ENCODE peak calls at places on chromosomes 4 and X, in five cellular contexts. W is HCT116, B is GM23248, V is MM.1S, L is SK-N-SH. C is an unnamed sample. For H3K4me1, the result is how much of the 10 kb centered on the place peaks cover.

GRCh38 chr4:24747234-24747975 is 48.0 kb upstream of the SOD3 start:
- DNase-seq in V (no peak), L (no peak), B (peak), W (no peak), C (no peak)

GRCh38 chr4:26088433-26088928 is 174.5 kb downstream of the SMIM20 start:
- DNase-seq in B (peak), L (no peak), V (no peak), W (no peak), C (no peak)

GRCh38 chrX:147917700-147918694 is 6.3 kb downstream of the FMR1 start:
- DNase-seq in W (no peak), B (peak), L (no peak), V (no peak), C (no peak)

GRCh38 chr4:66574145-66574978 is 904.1 kb upstream of the EPHA5 start:
- DNase-seq in W (no peak), L (no peak), V (no peak), B (no peak), C (no peak)

GRCh38 chr4:113869743-113870375 is 108.3 kb upstream of the CAMK2D start:
- DNase-seq in V (peak), W (peak), B (peak), L (no peak), C (peak)

GRCh38 chr4:158729716-158730559 is 6.7 kb upstream of the PPID start:
- DNase-seq in L (peak), V (peak), W (peak), B (peak), C (peak)

GRCh38 chrX:32268207-32268606 is 943.1 kb downstream of the DMD start:
- DNase-seq in L (no peak), V (no peak), W (no peak), B (no peak), C (no peak)

GRCh38 chrX:10189317-10190268 is 32.8 kb downstream of the CLCN4 start:
- DNase-seq in W (peak), B (peak), V (peak), L (peak), C (peak)

GRCh38 chr4:80279751-80280150 is 13.3 kb downstream of the FGF5 start:
- DNase-seq in L (no peak), W (no peak), V (no peak), B (no peak), C (no peak)

GRCh38 chr4:25843340-25844097 is 19.3 kb downstream of the SEL1L3 start:
- DNase-seq in V (peak), B (peak), L (no peak), W (no peak), C (no peak)

GRCh38 chr4:151921811-151922210 is 161.0 kb upstream of the GATB start:
- DNase-seq in B (peak), W (no peak), L (no peak), V (no peak), C (no peak)

GRCh38 chr4:132572210-132572609 is 576.9 kb upstream of the PCDH10 start:
- DNase-seq in L (no peak), W (no peak), B (no peak), V (no peak), C (no peak)

GRCh38 chr4:91636083-91636482 is 667.7 kb upstream of the GRID2 start:
- DNase-seq in W (no peak), V (no peak), B (no peak), L (no peak), C (no peak)

GRCh38 chr4:113394730-113395530 is 345.5 kb downstream of the ANK2 start:
- DNase-seq in W (peak), B (peak), V (peak), L (peak), C (peak)

GRCh38 chr4:174204194-174204831 is 79.2 kb downstream of the FBXO8 start:
- DNase-seq in W (no peak), V (no peak), B (no peak), L (peak), C (no peak)

GRCh38 chr4:60129740-60130139 is 1070.4 kb upstream of the ADGRL3 start:
- DNase-seq in L (no peak), W (no peak), V (no peak), B (no peak), C (no peak)

GRCh38 chr4:2931765-2932560 is 31.2 kb downstream of the NOP14 start:
- DNase-seq in W (no peak), B (no peak), V (no peak), L (no peak), C (peak)

GRCh38 chr4:72467633-72468032 is 101.4 kb downstream of the ADAMTS3 start:
- DNase-seq in W (no peak), B (no peak), L (no peak), V (no peak), C (no peak)

GRCh38 chr4:1017211-1017610 is 5.8 kb downstream of the FGFRL1 start:
- DNase-seq in V (no peak), W (no peak), L (no peak), B (no peak), C (no peak)

GRCh38 chr4:1014395-1015167 is 3.2 kb downstream of the FGFRL1 start:
- DNase-seq in W (no peak), L (no peak), B (no peak), V (no peak), C (no peak)

GRCh38 chr4:1015746-1016145 is 4.3 kb downstream of the FGFRL1 start:
- DNase-seq in W (no peak), B (no peak), L (no peak), V (no peak), C (no peak)

GRCh38 chr4:1013225-1014073 is 2.0 kb downstream of the FGFRL1 start:
- DNase-seq in B (no peak), W (no peak), L (no peak), V (no peak), C (no peak)

DNA sequence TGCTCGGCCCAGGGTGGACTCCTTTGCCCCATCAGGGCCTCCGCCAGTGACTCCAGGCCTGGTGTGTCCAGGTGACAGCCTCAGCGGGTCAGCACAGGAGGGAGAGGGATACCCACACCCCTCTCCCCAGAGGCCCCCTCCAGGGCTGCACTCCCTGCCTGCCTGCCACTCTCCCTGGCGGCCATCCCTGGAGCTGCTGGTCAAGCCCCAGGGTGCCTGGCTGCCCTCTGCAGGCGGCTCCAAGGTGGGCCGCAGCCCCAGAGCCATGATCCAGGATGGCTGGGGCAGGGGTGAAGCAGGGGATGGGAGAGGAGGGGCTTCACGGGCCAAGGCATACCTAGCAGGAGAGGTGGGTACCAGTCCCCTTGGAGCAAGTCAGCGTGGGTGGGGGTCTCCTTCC is 3.8 kb downstream of the FGFRL1 start:
- DNase-seq in V (no peak), W (no peak), B (no peak), L (no peak), C (no peak)
- H3K4me1 ChIP-seq in V (under half), W (under half), B (under half), L (under half), C (under half)

GRCh38 chrX:115642895-115643530 is 82.0 kb downstream of the PLS3 start:
- DNase-seq in W (peak), L (peak), V (peak), B (peak), C (peak)
- TF ChIP-seq EZH2phosphoT487 in W (no peak), L (no peak), V (no peak), B (no peak), C (no peak)

GRCh38 chr4:142549248-142549647 is 296.9 kb downstream of the INPP4B start:
- DNase-seq in B (no peak), V (no peak), W (no peak), L (no peak), C (no peak)

GRCh38 chr4:142551513-142552280 is 294.4 kb downstream of the INPP4B start:
- DNase-seq in W (no peak), L (no peak), V (no peak), B (no peak), C (no peak)

GRCh38 chr4:142548491-142548890 is 297.6 kb downstream of the INPP4B start:
- DNase-seq in V (no peak), B (peak), W (no peak), L (no peak), C (no peak)

GRCh38 chr4:142549726-142550463 is 296.2 kb downstream of the INPP4B start:
- DNase-seq in B (peak), V (no peak), W (peak), L (no peak), C (no peak)

GRCh38 chr4:142550955-142551354 is 295.1 kb downstream of the INPP4B start:
- DNase-seq in B (peak), W (peak), V (no peak), L (no peak), C (no peak)
- H2AFZ ChIP-seq in B (peak), W (no peak), V (no peak), L (no peak), C (no peak)

GRCh38 chr4:184288451-184289178 is 70.9 kb upstream of the ENPP6 start:
- DNase-seq in B (no peak), V (peak), L (no peak), W (no peak), C (peak)
- H3K4me1 ChIP-seq in B (under half), V (half or more), L (under half), W (under half), C (half or more)

DNA sequence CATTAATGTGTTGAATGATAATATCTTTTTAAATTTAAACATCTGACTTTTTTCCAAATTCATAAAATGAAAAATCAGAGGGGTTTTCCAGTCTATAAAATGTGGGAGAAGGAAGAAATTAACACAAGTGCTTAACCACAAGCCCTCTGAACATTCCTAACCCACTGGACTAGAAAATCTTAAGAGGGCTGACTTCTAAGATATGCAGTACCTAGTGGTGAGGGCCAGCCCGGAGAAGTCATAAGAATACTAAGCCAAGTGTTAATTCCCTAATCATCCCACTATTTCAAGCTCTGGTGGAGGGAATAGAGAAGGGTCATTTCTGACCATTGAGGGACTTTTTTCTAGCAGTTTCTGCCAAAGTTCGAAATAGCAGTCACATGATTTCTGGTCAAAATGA is 86.9 kb upstream of the NEIL3 start:
- DNase-seq in W (no peak), V (no peak), L (no peak), B (no peak), C (no peak)
- TF ChIP-seq EZH2phosphoT487 in W (no peak), V (no peak), L (no peak), B (no peak), C (no peak)